ENCODE peak calls at places on chromosome 1, in five cellular contexts. X is GM12864, M is fibroblast of mammary gland, G is neural progenitor cell, Y is HFF-Myc. Q is an unnamed sample.

GRCh38 chr1:193443886-193444285 is 257.5 kb upstream of the B3GALT2 start:
- DNase-seq in X (no peak), M (no peak), G (no peak), Y (no peak), Q (no peak)

GRCh38 chr1:70586046-70586445 is 175.0 kb downstream of the CTH start:
- DNase-seq in X (no peak), M (no peak), G (no peak), Y (no peak), Q (no peak)

GRCh38 chr1:75342799-75343198 is 208.6 kb downstream of the LHX8 start:
- DNase-seq in X (no peak), M (no peak), G (peak; percentile 15), Y (no peak), Q (no peak)

GRCh38 chr1:85334962-85335361 is 58.5 kb upstream of the BCL10 start:
- DNase-seq in X (no peak), M (peak; percentile 49), G (no peak), Y (no peak), Q (peak; percentile 24)

GRCh38 chr1:41639332-41639936 is 155.0 kb upstream of the EDN2 start:
- DNase-seq in X (no peak), M (peak; percentile 86), G (no peak), Y (no peak), Q (peak; percentile 38)

GRCh38 chr1:208179303-208179702 is 64.9 kb downstream of the PLXNA2 start:
- DNase-seq in X (no peak), M (no peak), G (no peak), Y (no peak), Q (no peak)

GRCh38 chr1:204991342-204991844 is 51.6 kb upstream of the CNTN2 start:
- DNase-seq in X (no peak), M (no peak), G (peak; percentile 66), Y (no peak), Q (peak; percentile 24)

GRCh38 chr1:54081306-54082270 is 28.2 kb downstream of the TCEANC2 start:
- DNase-seq in X (peak; percentile 43), M (peak; percentile 74), G (peak; percentile 90), Y (peak; percentile 52), Q (peak; percentile 87)

GRCh38 chr1:241944300-241944699 is 13.3 kb upstream of the BECN2 start:
- DNase-seq in X (no peak), M (no peak), G (no peak), Y (no peak), Q (no peak)

GRCh38 chr1:112998592-112999235 is 42.7 kb upstream of the SLC16A1 start:
- DNase-seq in X (no peak), M (peak; percentile 71), G (no peak), Y (no peak), Q (no peak)

GRCh38 chr1:2587071-2587859 is 688 bp downstream of the PRXL2B start:
- DNase-seq in X (no peak), M (peak; percentile 12), G (peak; percentile 70), Y (no peak), Q (peak; percentile 33)

GRCh38 chr1:56033321-56034037 is 545.9 kb downstream of the PLPP3 start:
- DNase-seq in X (no peak), M (no peak), G (no peak), Y (no peak), Q (no peak)

GRCh38 chr1:165384016-165384415 is 27.5 kb upstream of the LMX1A start:
- DNase-seq in X (no peak), M (no peak), G (no peak), Y (no peak), Q (no peak)

GRCh38 chr1:40393173-40393572 is 19.6 kb downstream of the SMAP2 start:
- DNase-seq in X (no peak), M (no peak), G (no peak), Y (no peak), Q (no peak)

GRCh38 chr1:156485984-156486383 is 14.6 kb downstream of the MEF2D start:
- DNase-seq in X (no peak), M (no peak), G (no peak), Y (no peak), Q (no peak)

GRCh38 chr1:162397039-162397448 is 14.9 kb downstream of the SH2D1B start:
- DNase-seq in X (no peak), M (peak; percentile 89), G (no peak), Y (no peak), Q (no peak)

GRCh38 chr1:1273152-1273534 is 511 bp downstream of the UBE2J2 start:
- DNase-seq in X (no peak), M (no peak), G (no peak), Y (no peak), Q (no peak)

GRCh38 chr1:47326271-47326670 is 7.3 kb upstream of the CMPK1 start:
- DNase-seq in X (no peak), M (no peak), G (no peak), Y (no peak), Q (no peak)

GRCh38 chr1:7596126-7596755 is 174.9 kb upstream of the VAMP3 start:
- DNase-seq in X (no peak), M (no peak), G (no peak), Y (no peak), Q (no peak)

GRCh38 chr1:1758692-1759455 is 19.4 kb downstream of the NADK start:
- DNase-seq in X (no peak), M (peak; percentile 34), G (no peak), Y (no peak), Q (no peak)

GRCh38 chr1:214638474-214638807 is 35.4 kb downstream of the CENPF start:
- DNase-seq in X (no peak), M (no peak), G (no peak), Y (no peak), Q (no peak)

GRCh38 chr1:209675567-209676154 is 449 bp downstream of the G0S2 start:
- DNase-seq in X (no peak), M (no peak), G (peak; percentile 51), Y (no peak), Q (no peak)

DNA sequence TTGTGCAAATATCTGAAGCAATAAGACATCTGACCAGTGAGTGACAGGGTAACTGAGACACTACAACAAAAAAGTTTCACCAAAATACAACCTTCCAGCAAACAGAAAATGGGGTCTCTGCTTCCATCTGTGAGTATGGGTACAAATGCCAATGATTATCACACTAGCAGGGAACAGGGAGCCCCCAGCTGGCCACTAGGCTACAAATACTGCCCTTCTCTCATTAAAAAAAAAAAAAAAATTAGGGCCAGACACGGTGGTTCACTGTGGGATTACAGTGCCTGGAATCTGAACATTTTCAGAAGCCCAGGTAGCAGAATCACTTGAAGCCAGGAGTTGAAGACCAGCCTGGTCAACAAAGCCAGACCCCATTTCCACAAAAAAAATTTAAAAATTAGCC is 48.4 kb upstream of the EDARADD start:
- DNase-seq in X (no peak), M (no peak), G (peak; percentile 52), Y (no peak), Q (peak; percentile 8)
- TF ChIP-seq CTCF in X (no peak), M (peak; percentile 0), G (peak; percentile 49), Y (peak; percentile 25), Q (no peak)

GRCh38 chr1:24704411-24705259 is 40.6 kb upstream of the CLIC4 start:
- DNase-seq in X (no peak), M (peak; percentile 98), G (peak; percentile 78), Y (no peak), Q (no peak)

GRCh38 chr1:24708938-24709337 is 36.3 kb upstream of the CLIC4 start:
- DNase-seq in X (no peak), M (no peak), G (no peak), Y (no peak), Q (no peak)

GRCh38 chr1:24707659-24708058 is 37.6 kb upstream of the CLIC4 start:
- DNase-seq in X (no peak), M (peak; percentile 77), G (no peak), Y (no peak), Q (peak; percentile 35)

GRCh38 chr1:24702511-24703293 is 42.5 kb upstream of the CLIC4 start:
- DNase-seq in X (no peak), M (peak; percentile 51), G (peak; percentile 9), Y (no peak), Q (no peak)

GRCh38 chr1:24705260-24706073 is 39.8 kb upstream of the CLIC4 start:
- DNase-seq in X (no peak), M (peak; percentile 92), G (peak; percentile 90), Y (no peak), Q (peak; percentile 51)
- H3K4me3 ChIP-seq in X (no peak overlapping the region), M (no peak overlapping the region), G (peak overlapping the region; percentile 21), Y (no peak overlapping the region), Q (no peak overlapping the region)

GRCh38 chr1:61873994-61874393 is 131.7 kb downstream of the PATJ start:
- DNase-seq in X (no peak), M (no peak), G (no peak), Y (no peak), Q (no peak)
- TF ChIP-seq CTCF in X (no peak), M (no peak), G (no peak), Y (no peak), Q (no peak)

GRCh38 chr1:244303610-244303969 is 148.1 kb downstream of the ADSS2 start:
- DNase-seq in X (no peak), M (no peak), G (no peak), Y (no peak), Q (no peak)

GRCh38 chr1:244301595-244302130 is 150.0 kb downstream of the ADSS2 start:
- DNase-seq in X (no peak), M (no peak), G (no peak), Y (no peak), Q (no peak)

GRCh38 chr1:244305776-244306341 is 145.8 kb downstream of the ADSS2 start:
- DNase-seq in X (no peak), M (no peak), G (no peak), Y (no peak), Q (no peak)

GRCh38 chr1:244304156-244304555 is 147.6 kb downstream of the ADSS2 start:
- DNase-seq in X (no peak), M (no peak), G (no peak), Y (no peak), Q (no peak)

GRCh38 chr1:244302889-244303609 is 148.7 kb downstream of the ADSS2 start:
- DNase-seq in X (no peak), M (peak; percentile 54), G (no peak), Y (no peak), Q (no peak)
- H3K4me3 ChIP-seq in X (no peak overlapping the region), M (no peak overlapping the region), G (no peak overlapping the region), Y (no peak overlapping the region), Q (no peak overlapping the region)

DNA sequence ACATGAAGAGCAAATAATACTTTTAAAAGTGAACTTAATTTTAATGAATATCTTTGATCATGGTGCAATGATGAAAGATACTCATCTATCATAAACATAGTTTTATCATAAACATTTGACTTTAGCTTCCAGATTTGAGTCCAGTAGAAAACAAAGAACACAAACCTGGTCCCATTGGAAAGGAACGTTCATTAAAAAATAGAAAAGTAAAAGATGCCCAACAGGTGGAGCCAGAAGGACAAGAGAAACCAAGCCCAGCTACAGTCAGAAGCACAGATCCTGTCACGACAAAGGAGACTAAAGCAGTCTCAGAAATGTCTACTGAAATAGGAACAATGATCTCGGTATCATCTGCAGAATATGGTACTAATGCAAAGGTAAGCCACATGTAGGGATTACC is 55.6 kb upstream of the MYOCOS start:
- DNase-seq in X (no peak), M (peak; percentile 9), G (no peak), Y (no peak), Q (no peak)
- TF ChIP-seq CTCF in X (no peak), M (no peak), G (peak; percentile 24), Y (peak; percentile 4), Q (no peak)

GRCh38 chr1:90068611-90069280 is 73.8 kb downstream of the ZNF326 start:
- DNase-seq in X (no peak), M (no peak), G (no peak), Y (no peak), Q (no peak)

GRCh38 chr1:90067194-90067593 is 72.3 kb downstream of the ZNF326 start:
- DNase-seq in X (no peak), M (no peak), G (no peak), Y (no peak), Q (no peak)
- H3K4me3 ChIP-seq in X (no peak overlapping the region), M (no peak overlapping the region), G (no peak overlapping the region), Y (no peak overlapping the region), Q (no peak overlapping the region)